ENCODE peak calls at places on chromosomes 4 and X, in six cellular contexts. One of them, this sample, is unnamed.

GRCh38 chrX:132271330-132271729 is 52.1 kb upstream of the RAP2C start:
- DNase-seq in mesendoderm: no peak
- DNase-seq in GM23338: no peak
- DNase-seq in neuronal stem cell: no peak
- DNase-seq in DND-41: no peak
- DNase-seq in SK-N-SH: no peak
- DNase-seq in this sample: peak

GRCh38 chrX:13092455-13092941 is 48.1 kb upstream of the FAM9C start:
- DNase-seq in GM23338: no peak
- DNase-seq in SK-N-SH: no peak
- DNase-seq in neuronal stem cell: no peak
- DNase-seq in DND-41: peak
- DNase-seq in mesendoderm: no peak
- DNase-seq in this sample: no peak

GRCh38 chrX:10158279-10158939 is 1.6 kb downstream of the CLCN4 start:
- DNase-seq in mesendoderm: peak
- DNase-seq in GM23338: peak
- DNase-seq in SK-N-SH: peak
- DNase-seq in DND-41: no peak
- DNase-seq in neuronal stem cell: peak
- DNase-seq in this sample: no peak

GRCh38 chr4:184386271-184386781 is 88.0 kb downstream of the IRF2 start:
- DNase-seq in DND-41: no peak
- DNase-seq in mesendoderm: peak
- DNase-seq in GM23338: peak
- DNase-seq in neuronal stem cell: no peak
- DNase-seq in SK-N-SH: no peak
- DNase-seq in this sample: no peak

GRCh38 chr4:185535818-185536729 is 767 bp upstream of the PDLIM3 start:
- DNase-seq in mesendoderm: no peak
- DNase-seq in neuronal stem cell: no peak
- DNase-seq in GM23338: peak
- DNase-seq in SK-N-SH: peak
- DNase-seq in DND-41: no peak
- DNase-seq in this sample: no peak

GRCh38 chr4:8777320-8778196 is 94.1 kb downstream of the HMX1 start:
- DNase-seq in GM23338: no peak
- DNase-seq in DND-41: no peak
- DNase-seq in SK-N-SH: no peak
- DNase-seq in neuronal stem cell: no peak
- DNase-seq in mesendoderm: no peak
- DNase-seq in this sample: peak

GRCh38 chr4:24778427-24779225 is 16.7 kb upstream of the SOD3 start:
- DNase-seq in SK-N-SH: no peak
- DNase-seq in mesendoderm: no peak
- DNase-seq in GM23338: no peak
- DNase-seq in DND-41: no peak
- DNase-seq in neuronal stem cell: no peak
- DNase-seq in this sample: no peak

GRCh38 chrX:110384490-110384889 is 25.8 kb downstream of the RTL9 start:
- DNase-seq in SK-N-SH: no peak
- DNase-seq in mesendoderm: peak
- DNase-seq in DND-41: no peak
- DNase-seq in neuronal stem cell: no peak
- DNase-seq in GM23338: no peak
- DNase-seq in this sample: peak

GRCh38 chr4:188444500-188444899 is 305.3 kb downstream of the TRIML1 start:
- DNase-seq in mesendoderm: no peak
- DNase-seq in neuronal stem cell: no peak
- DNase-seq in GM23338: no peak
- DNase-seq in DND-41: no peak
- DNase-seq in SK-N-SH: no peak
- DNase-seq in this sample: no peak

GRCh38 chr4:7679431-7679830 is 244.7 kb upstream of the PSAPL1 start:
- DNase-seq in GM23338: no peak
- DNase-seq in neuronal stem cell: no peak
- DNase-seq in DND-41: no peak
- DNase-seq in SK-N-SH: no peak
- DNase-seq in mesendoderm: no peak
- DNase-seq in this sample: no peak

GRCh38 chrX:3393581-3394111 is 47.2 kb upstream of the MXRA5 start:
- DNase-seq in DND-41: no peak
- DNase-seq in SK-N-SH: no peak
- DNase-seq in mesendoderm: peak
- DNase-seq in neuronal stem cell: no peak
- DNase-seq in GM23338: no peak
- DNase-seq in this sample: no peak

GRCh38 chrX:100649550-100650356 is 5.8 kb downstream of the SRPX2 start:
- DNase-seq in DND-41: no peak
- DNase-seq in mesendoderm: peak
- DNase-seq in SK-N-SH: no peak
- DNase-seq in neuronal stem cell: no peak
- DNase-seq in GM23338: no peak
- DNase-seq in this sample: peak

GRCh38 chr4:87657525-87657924 is 7.4 kb downstream of the DMP1 start:
- DNase-seq in GM23338: no peak
- DNase-seq in neuronal stem cell: no peak
- DNase-seq in SK-N-SH: no peak
- DNase-seq in DND-41: no peak
- DNase-seq in mesendoderm: peak
- DNase-seq in this sample: peak

GRCh38 chr4:140260227-140260626 is 106.2 kb upstream of the MAML3 start:
- DNase-seq in neuronal stem cell: no peak
- DNase-seq in SK-N-SH: no peak
- DNase-seq in GM23338: no peak
- DNase-seq in mesendoderm: no peak
- DNase-seq in DND-41: no peak
- DNase-seq in this sample: peak

GRCh38 chr4:120156115-120156718 is 89.6 kb upstream of the MAD2L1 start:
- DNase-seq in neuronal stem cell: peak
- DNase-seq in DND-41: peak
- DNase-seq in SK-N-SH: peak
- DNase-seq in GM23338: peak
- DNase-seq in mesendoderm: peak
- DNase-seq in this sample: peak

GRCh38 chr4:145887241-145887964 is 51.2 kb downstream of the ZNF827 start:
- DNase-seq in SK-N-SH: no peak
- DNase-seq in neuronal stem cell: no peak
- DNase-seq in mesendoderm: no peak
- DNase-seq in GM23338: peak
- DNase-seq in DND-41: no peak
- DNase-seq in this sample: peak

GRCh38 chr4:135552131-135552530 is 1350.5 kb upstream of the PABPC4L start:
- DNase-seq in SK-N-SH: no peak
- DNase-seq in GM23338: no peak
- DNase-seq in DND-41: no peak
- DNase-seq in neuronal stem cell: no peak
- DNase-seq in mesendoderm: no peak
- DNase-seq in this sample: no peak

GRCh38 chr4:168421671-168422070 is 58.6 kb downstream of the DDX60L start:
- DNase-seq in DND-41: no peak
- DNase-seq in GM23338: no peak
- DNase-seq in SK-N-SH: no peak
- DNase-seq in mesendoderm: peak
- DNase-seq in neuronal stem cell: no peak
- DNase-seq in this sample: peak

GRCh38 chr4:6886886-6887285 is 22.7 kb upstream of the TBC1D14 start:
- DNase-seq in SK-N-SH: no peak
- DNase-seq in DND-41: no peak
- DNase-seq in neuronal stem cell: no peak
- DNase-seq in GM23338: no peak
- DNase-seq in mesendoderm: no peak
- DNase-seq in this sample: no peak

GRCh38 chr4:6390357-6390756 is 82.1 kb downstream of the PPP2R2C start:
- DNase-seq in DND-41: no peak
- DNase-seq in SK-N-SH: no peak
- DNase-seq in mesendoderm: no peak
- DNase-seq in neuronal stem cell: no peak
- DNase-seq in GM23338: no peak
- DNase-seq in this sample: no peak

GRCh38 chrX:20481632-20482031 is 214.9 kb upstream of the RPS6KA3 start:
- DNase-seq in neuronal stem cell: no peak
- DNase-seq in GM23338: no peak
- DNase-seq in DND-41: no peak
- DNase-seq in mesendoderm: no peak
- DNase-seq in SK-N-SH: no peak
- DNase-seq in this sample: no peak

GRCh38 chr4:63528592-63528991 is 880.7 kb downstream of the TECRL start:
- DNase-seq in GM23338: peak
- DNase-seq in SK-N-SH: no peak
- DNase-seq in DND-41: no peak
- DNase-seq in neuronal stem cell: no peak
- DNase-seq in mesendoderm: no peak
- DNase-seq in this sample: peak

GRCh38 chr4:151114986-151115385 is 15.6 kb downstream of the RPS3A start:
- DNase-seq in neuronal stem cell: no peak
- DNase-seq in DND-41: no peak
- DNase-seq in mesendoderm: no peak
- DNase-seq in GM23338: no peak
- DNase-seq in SK-N-SH: no peak
- DNase-seq in this sample: peak

GRCh38 chr4:157043131-157043530 is 32.8 kb upstream of the GLRB start:
- DNase-seq in GM23338: peak
- DNase-seq in SK-N-SH: peak
- DNase-seq in mesendoderm: peak
- DNase-seq in DND-41: no peak
- DNase-seq in neuronal stem cell: peak
- DNase-seq in this sample: peak

GRCh38 chr4:41939016-41939623 is 3.9 kb downstream of the TMEM33 start:
- DNase-seq in GM23338: peak
- DNase-seq in DND-41: no peak
- DNase-seq in SK-N-SH: no peak
- DNase-seq in mesendoderm: peak
- DNase-seq in neuronal stem cell: no peak
- DNase-seq in this sample: peak

GRCh38 chr4:154960476-154960875 is 179.4 kb downstream of the RBM46 start:
- DNase-seq in mesendoderm: no peak
- DNase-seq in DND-41: no peak
- DNase-seq in GM23338: no peak
- DNase-seq in neuronal stem cell: no peak
- DNase-seq in SK-N-SH: no peak
- DNase-seq in this sample: no peak

GRCh38 chr4:109955146-109955545 is 42.5 kb downstream of the EGF start:
- DNase-seq in mesendoderm: no peak
- DNase-seq in GM23338: no peak
- DNase-seq in SK-N-SH: no peak
- DNase-seq in neuronal stem cell: no peak
- DNase-seq in DND-41: no peak
- DNase-seq in this sample: no peak

GRCh38 chr4:4914059-4914820 is 54.8 kb downstream of the MSX1 start:
- DNase-seq in DND-41: no peak
- DNase-seq in SK-N-SH: no peak
- DNase-seq in GM23338: no peak
- DNase-seq in mesendoderm: no peak
- DNase-seq in neuronal stem cell: no peak
- DNase-seq in this sample: peak

GRCh38 chrX:16978193-16978984 is 31.9 kb downstream of the REPS2 start:
- DNase-seq in DND-41: no peak
- DNase-seq in neuronal stem cell: no peak
- DNase-seq in SK-N-SH: no peak
- DNase-seq in mesendoderm: no peak
- DNase-seq in GM23338: no peak
- DNase-seq in this sample: no peak

GRCh38 chr4:126209117-126209516 is 894.4 kb downstream of the FAT4 start:
- DNase-seq in mesendoderm: no peak
- DNase-seq in neuronal stem cell: no peak
- DNase-seq in DND-41: no peak
- DNase-seq in GM23338: no peak
- DNase-seq in SK-N-SH: no peak
- DNase-seq in this sample: no peak
- H3K4me2 ChIP-seq in mesendoderm: no peak
- H3K4me2 ChIP-seq in neuronal stem cell: no peak
- H3K4me2 ChIP-seq in DND-41: no peak
- H3K4me2 ChIP-seq in GM23338: no peak
- H3K4me2 ChIP-seq in SK-N-SH: no peak
- H3K4me2 ChIP-seq in this sample: no peak

DNA sequence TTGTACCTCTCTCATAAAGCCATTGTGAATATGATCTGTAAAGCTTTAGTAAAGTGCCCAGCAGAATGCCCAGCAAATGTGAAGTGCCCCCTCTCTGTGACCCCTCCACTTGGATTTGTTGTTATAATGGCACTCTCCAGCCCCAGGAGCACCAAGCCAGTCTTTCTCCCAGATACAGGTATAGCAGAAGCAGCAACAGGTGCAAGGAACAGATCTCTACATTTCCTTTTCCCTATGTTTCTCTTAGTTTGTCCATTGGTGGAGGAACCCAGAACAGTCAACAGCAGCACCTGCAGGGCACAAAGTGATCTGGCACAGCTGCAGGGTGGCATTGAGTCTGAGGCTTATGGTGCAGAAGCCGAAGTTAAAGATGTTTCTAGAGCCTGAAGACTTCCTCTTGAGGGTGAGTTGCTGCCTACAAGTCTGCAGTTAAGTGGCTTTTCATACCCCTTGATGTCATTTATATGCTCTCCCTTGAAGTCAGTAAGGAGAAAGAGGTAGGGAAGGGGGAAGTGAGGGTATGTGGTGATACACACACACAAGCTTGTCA is 16.1 kb upstream of the CXCL3 start:
- DNase-seq in mesendoderm: no peak
- DNase-seq in SK-N-SH: no peak
- DNase-seq in neuronal stem cell: no peak
- DNase-seq in GM23338: no peak
- DNase-seq in DND-41: peak
- DNase-seq in this sample: no peak
- H3K4me2 ChIP-seq in mesendoderm: no peak
- H3K4me2 ChIP-seq in SK-N-SH: no peak
- H3K4me2 ChIP-seq in neuronal stem cell: no peak
- H3K4me2 ChIP-seq in GM23338: no peak
- H3K4me2 ChIP-seq in DND-41: peak
- H3K4me2 ChIP-seq in this sample: peak

GRCh38 chr4:122895336-122895995 is 26.9 kb downstream of the NUDT6 start:
- DNase-seq in DND-41: no peak
- DNase-seq in GM23338: no peak
- DNase-seq in neuronal stem cell: no peak
- DNase-seq in SK-N-SH: peak
- DNase-seq in mesendoderm: no peak
- DNase-seq in this sample: no peak
- H3K4me2 ChIP-seq in DND-41: no peak
- H3K4me2 ChIP-seq in GM23338: no peak
- H3K4me2 ChIP-seq in neuronal stem cell: no peak
- H3K4me2 ChIP-seq in SK-N-SH: peak
- H3K4me2 ChIP-seq in mesendoderm: no peak
- H3K4me2 ChIP-seq in this sample: peak

DNA sequence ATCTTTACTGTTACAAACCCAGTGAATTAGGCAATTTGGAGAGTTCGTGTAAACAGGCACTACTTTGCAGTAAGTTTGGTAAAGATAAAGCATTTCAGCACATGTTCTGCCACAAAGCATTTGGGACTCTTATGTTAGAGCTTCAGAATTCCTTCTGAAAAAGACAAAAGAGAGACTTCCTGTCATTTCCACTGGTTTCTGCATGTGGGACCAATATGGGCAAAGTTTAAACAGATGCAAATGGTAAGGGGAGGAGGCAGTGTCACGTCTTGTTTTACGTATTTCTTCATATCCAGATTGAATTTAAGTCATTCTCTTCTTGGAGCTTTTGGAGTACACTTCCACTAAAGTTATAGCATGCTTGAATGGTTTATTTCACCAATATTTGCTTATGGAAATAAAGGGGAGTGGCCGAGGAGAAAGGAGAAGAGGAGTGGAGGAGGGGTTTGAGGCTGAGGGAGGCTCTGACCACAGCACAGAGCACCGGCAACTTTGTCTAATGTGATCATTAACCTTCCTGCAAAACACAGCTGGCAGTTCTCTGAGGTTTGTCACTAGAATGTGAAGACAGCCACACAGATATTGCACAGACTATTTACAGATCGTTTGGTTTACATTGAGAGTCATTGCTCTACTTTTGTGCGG is at the start of gene APELA:
- DNase-seq in DND-41: no peak
- DNase-seq in neuronal stem cell: no peak
- DNase-seq in SK-N-SH: no peak
- DNase-seq in GM23338: peak
- DNase-seq in mesendoderm: peak
- DNase-seq in this sample: peak
- H3K4me2 ChIP-seq in DND-41: no peak
- H3K4me2 ChIP-seq in neuronal stem cell: peak
- H3K4me2 ChIP-seq in SK-N-SH: no peak
- H3K4me2 ChIP-seq in GM23338: peak
- H3K4me2 ChIP-seq in mesendoderm: no peak
- H3K4me2 ChIP-seq in this sample: no peak